ENCODE peak calls at places on chromosomes 6 and 20, in four cellular contexts. U, B, L and D are unnamed samples.

GRCh38 chr20:36170542-36171215 is 16.1 kb downstream of the EPB41L1 start:
- DNase-seq in U (no peak), B (no peak), L (no peak), D (no peak)

GRCh38 chr6:46490425-46491200 is 636 bp downstream of the RCAN2 start:
- DNase-seq in U (peak; percentile 73), B (peak; percentile 26), L (no peak), D (peak; percentile 26)

GRCh38 chr6:97697450-97697849 is 414.4 kb upstream of the MMS22L start:
- DNase-seq in U (no peak), B (no peak), L (no peak), D (no peak)

GRCh38 chr20:19993937-19994667 is 23.1 kb upstream of the NAA20 start:
- DNase-seq in U (no peak), B (no peak), L (no peak), D (no peak)

GRCh38 chr6:5752282-5752681 is 254.4 kb downstream of the NRN1 start:
- DNase-seq in U (no peak), B (no peak), L (no peak), D (no peak)

GRCh38 chr6:29887819-29888581 is 54.3 kb upstream of the HLA-A start:
- DNase-seq in U (peak; percentile 27), B (no peak), L (no peak), D (peak; percentile 71)

GRCh38 chr6:161141173-161141572 is 132.7 kb downstream of the AGPAT4 start:
- DNase-seq in U (no peak), B (peak; percentile 57), L (no peak), D (no peak)

GRCh38 chr6:25086500-25087091 is 150.8 kb upstream of the RIPOR2 start:
- DNase-seq in U (no peak), B (no peak), L (no peak), D (no peak)

GRCh38 chr6:78615430-78615904 is 251.9 kb upstream of the IRAK1BP1 start:
- DNase-seq in U (no peak), B (no peak), L (no peak), D (no peak)

GRCh38 chr6:150297327-150298028 is 71.3 kb upstream of the IYD start:
- DNase-seq in U (no peak), B (peak; percentile 72), L (no peak), D (no peak)

GRCh38 chr20:19024296-19025035 is 188.0 kb upstream of the SLC24A3 start:
- DNase-seq in U (no peak), B (no peak), L (no peak), D (no peak)

GRCh38 chr6:169230923-169231789 is 22.5 kb downstream of the THBS2 start:
- DNase-seq in U (no peak), B (no peak), L (no peak), D (no peak)

GRCh38 chr6:157194110-157194509 is 129.2 kb downstream of the TMEM242 start:
- DNase-seq in U (no peak), B (no peak), L (no peak), D (no peak)

GRCh38 chr6:77292564-77293546 is 170.4 kb downstream of the HTR1B start:
- DNase-seq in U (no peak), B (no peak), L (no peak), D (no peak)

GRCh38 chr20:45359069-45359405 is 3.9 kb upstream of the SYS1 start:
- DNase-seq in U (no peak), B (no peak), L (no peak), D (no peak)

DNA sequence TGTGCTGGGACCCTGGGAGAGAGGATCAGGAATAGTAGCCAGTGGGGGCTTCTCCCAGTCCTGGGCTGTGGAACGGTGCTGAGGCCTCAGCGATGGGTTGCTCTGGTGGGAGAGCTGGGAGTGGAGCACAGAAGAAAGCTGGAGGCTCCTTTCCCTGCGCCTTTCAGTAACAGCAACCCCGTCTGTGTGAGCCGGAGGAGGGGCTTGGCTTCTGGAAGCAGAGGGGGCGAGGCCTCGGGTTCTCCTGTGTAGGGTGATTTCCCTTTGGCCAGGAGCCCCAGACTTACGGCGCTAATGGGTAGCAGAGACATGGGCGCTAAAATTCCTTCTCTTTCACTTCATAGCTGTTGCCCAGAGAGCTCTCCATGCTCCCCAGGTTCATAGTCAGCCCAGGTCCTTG is 55.0 kb downstream of the DAAM2 start:
- DNase-seq in U (no peak), B (no peak), L (no peak), D (no peak)
- TF ChIP-seq POLR2AphosphoS5 in U (no peak), B (no peak), L (no peak), D (no peak)

GRCh38 chr6:67285770-67286495 is 1349.1 kb upstream of the ADGRB3 start:
- DNase-seq in U (no peak), B (no peak), L (no peak), D (no peak)
- TF ChIP-seq TAF1 in U (no peak), B (no peak), L (no peak), D (no peak)

DNA sequence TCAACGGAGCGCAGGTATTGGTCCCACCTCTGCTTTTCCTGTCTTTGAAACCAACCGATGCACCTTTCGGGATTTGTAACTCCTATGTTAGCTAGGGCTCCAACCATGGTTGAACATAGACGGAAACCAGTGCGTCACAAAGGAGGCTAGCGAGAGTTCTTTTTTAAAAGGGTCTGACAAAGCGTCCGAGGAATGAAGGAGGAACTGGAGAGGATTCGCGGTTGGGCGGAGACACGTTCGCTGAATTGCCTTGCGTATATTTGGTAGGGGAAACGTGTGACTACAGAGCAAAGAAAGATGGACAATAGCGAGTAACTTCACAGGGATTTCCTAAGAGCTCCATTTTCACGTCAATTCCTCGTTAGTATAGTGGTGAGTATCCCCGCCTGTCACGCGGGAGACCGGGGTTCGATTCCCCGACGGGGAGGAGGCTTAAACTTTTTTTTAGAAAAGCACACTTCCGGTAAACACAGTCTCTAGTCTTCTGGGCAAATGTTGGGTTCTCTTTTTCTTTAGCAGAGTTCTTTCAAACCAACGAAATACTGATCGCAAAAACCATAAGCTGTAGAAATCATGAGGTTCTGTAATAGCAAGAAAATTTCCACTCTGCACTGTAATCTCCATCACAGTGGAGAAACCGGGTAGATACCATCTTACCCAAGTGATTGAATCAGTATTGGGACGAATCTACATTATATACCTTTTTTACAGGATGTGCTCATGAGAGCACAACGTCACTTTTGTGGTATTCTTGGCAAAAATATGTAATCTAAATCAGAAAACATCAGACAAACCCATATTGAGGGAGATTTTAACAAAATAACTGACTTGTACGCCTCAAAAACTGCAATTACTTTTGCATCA is 6.6 kb upstream of the ZNF184 start:
- DNase-seq in U (peak; percentile 65), B (peak; percentile 71), L (peak; percentile 85), D (peak; percentile 5)
- TF ChIP-seq POLR2AphosphoS5 in U (no peak), B (no peak), L (no peak), D (no peak)

DNA sequence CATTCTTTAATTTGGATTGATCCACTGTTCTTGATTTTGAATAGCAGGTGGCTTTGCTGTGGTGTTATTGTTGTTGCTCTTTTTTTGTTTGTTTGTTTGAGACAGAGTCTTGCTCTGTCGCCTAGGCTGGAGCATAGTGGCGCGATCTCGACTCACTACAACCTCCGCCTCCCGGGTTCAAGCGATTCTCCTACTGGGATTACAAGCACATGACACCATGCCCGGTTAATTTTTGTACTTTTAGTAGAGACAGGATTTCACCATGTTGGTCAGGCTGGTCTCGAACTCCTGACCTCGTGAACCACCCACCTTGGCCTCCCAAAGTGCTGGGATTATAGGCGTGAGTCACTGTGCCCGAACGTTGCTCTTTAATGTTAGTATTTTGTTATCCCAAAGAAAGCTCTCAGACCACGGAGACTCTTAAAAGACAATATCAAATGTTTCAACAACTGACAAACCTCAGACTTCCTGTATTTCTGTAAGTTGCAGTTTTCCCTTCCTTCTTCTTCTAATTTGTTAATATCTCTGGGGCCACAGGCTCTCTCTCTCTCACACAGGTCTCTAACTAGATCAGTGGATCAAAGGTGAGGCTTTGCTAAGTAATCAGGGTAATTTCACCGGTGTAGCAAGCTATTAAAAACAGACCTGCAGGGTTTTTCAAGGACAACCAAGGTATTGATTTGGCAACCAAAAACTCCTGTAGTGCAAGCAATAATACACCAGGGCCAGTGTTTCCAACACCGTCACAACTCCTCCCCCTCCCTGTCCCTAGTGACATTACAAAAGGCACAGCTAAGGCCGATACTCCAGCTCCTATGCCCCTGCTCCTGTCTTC is 48.8 kb upstream of the ZNF217 start:
- DNase-seq in U (no peak), B (peak; percentile 80), L (peak; percentile 99), D (no peak)
- TF ChIP-seq TAF1 in U (no peak), B (peak; percentile 8), L (peak; percentile 44), D (no peak)

GRCh38 chr20:63749597-63750508 is 10.3 kb downstream of the SLC2A4RG start:
- DNase-seq in U (peak; percentile 30), B (no peak), L (no peak), D (no peak)
- TF ChIP-seq POLR2AphosphoS5 in U (no peak), B (no peak), L (no peak), D (no peak)

GRCh38 chr6:8529250-8529649 is 93.9 kb upstream of the SLC35B3 start:
- DNase-seq in U (no peak), B (no peak), L (no peak), D (no peak)

GRCh38 chr6:8526619-8527018 is 91.3 kb upstream of the SLC35B3 start:
- DNase-seq in U (no peak), B (no peak), L (no peak), D (no peak)

GRCh38 chr6:8527818-8528217 is 92.5 kb upstream of the SLC35B3 start:
- DNase-seq in U (no peak), B (no peak), L (no peak), D (no peak)

GRCh38 chr6:8535505-8535904 is 100.2 kb upstream of the SLC35B3 start:
- DNase-seq in U (no peak), B (no peak), L (no peak), D (no peak)

DNA sequence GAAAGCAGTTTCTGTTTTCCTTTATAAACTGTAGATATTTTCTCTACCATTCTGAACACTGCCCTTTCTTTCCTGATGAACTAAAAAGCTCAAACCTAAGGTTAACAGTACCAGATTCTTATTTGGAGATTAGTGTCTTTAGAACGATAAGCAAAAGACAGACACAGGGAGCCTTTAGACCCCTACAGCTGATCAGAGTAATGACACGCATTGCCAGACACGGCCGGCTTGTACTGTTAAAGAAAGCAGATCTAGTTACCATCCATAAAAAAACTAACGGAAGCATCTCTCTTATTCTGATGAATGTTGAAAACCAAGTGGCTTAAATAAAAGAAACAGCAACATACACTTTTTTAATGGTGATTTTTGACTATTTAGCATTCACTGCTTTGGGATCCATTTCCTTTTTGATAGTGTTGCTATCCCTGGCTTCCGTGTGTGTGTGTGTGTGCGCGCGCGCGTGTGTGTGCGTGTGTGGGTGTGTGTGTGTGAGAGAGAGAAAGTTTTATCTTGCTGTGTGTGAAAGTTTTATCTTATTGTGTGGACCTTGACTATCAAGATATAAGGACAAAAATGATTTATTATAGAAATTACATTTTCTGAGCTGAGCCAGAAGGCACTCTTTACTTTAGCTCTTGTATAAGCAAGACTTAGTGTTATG is 95.6 kb upstream of the SLC35B3 start:
- DNase-seq in U (peak; percentile 32), B (no peak), L (no peak), D (no peak)
- TF ChIP-seq TAF1 in U (no peak), B (no peak), L (no peak), D (no peak)

GRCh38 chr6:118548136-118548535 is at the start of gene PLN:
- DNase-seq in U (no peak), B (peak; percentile 24), L (no peak), D (no peak)
- TF ChIP-seq POLR2AphosphoS5 in U (no peak), B (no peak), L (no peak), D (no peak)

DNA sequence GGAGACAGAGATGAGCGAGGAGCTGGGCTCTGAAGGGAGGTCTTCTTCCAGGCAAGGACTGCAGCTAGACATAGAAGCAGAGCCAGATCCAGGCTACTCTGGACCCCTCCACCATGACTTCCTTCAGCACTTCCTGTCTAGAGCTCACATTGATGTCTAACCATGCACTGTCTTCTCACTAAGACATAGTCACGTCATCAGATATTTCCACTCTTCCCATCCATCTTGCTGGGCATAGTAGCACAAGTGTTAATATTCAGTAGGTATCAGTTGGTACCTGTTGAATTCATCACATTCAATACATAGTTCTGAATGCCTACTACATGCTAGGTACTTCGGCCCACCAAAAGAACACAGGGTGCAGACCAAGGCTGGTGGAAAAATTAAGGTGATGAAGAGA is 2.9 kb downstream of the HLA-DMA start:
- DNase-seq in U (no peak), B (no peak), L (no peak), D (no peak)
- TF ChIP-seq TAF1 in U (no peak), B (no peak), L (no peak), D (no peak)